ENCODE peak calls at places on chromosomes 7 and 10, in four cellular contexts. S, E, Y and T are unnamed samples.

GRCh38 chr7:132764762-132765161 is 188.5 kb upstream of the PLXNA4 start:
- DNase-seq in S (no peak), E (no peak), Y (no peak), T (no peak)

GRCh38 chr7:69670701-69671100 is 72.4 kb downstream of the AUTS2 start:
- DNase-seq in S (no peak), E (no peak), Y (no peak), T (no peak)

GRCh38 chr7:27150568-27151340 is 1.6 kb downstream of the HOXA3 start:
- DNase-seq in S (no peak), E (no peak), Y (peak), T (peak)

GRCh38 chr10:2936816-2937215 is 130.5 kb upstream of the PFKP start:
- DNase-seq in S (no peak), E (no peak), Y (no peak), T (no peak)

GRCh38 chr10:14009315-14010082 is 321.2 kb downstream of the FRMD4A start:
- DNase-seq in S (peak), E (no peak), Y (no peak), T (no peak)

GRCh38 chr10:128549192-128549591 is 423.0 kb upstream of the MKI67 start:
- DNase-seq in S (no peak), E (no peak), Y (no peak), T (no peak)

GRCh38 chr7:56003749-56004148 is 39.4 kb downstream of the NIPSNAP2 start:
- DNase-seq in S (no peak), E (no peak), Y (no peak), T (no peak)

GRCh38 chr7:84232653-84233052 is 38.1 kb upstream of the SEMA3A start:
- DNase-seq in S (no peak), E (no peak), Y (no peak), T (peak)

GRCh38 chr10:3803884-3804741 is 19.1 kb upstream of the KLF6 start:
- DNase-seq in S (no peak), E (no peak), Y (no peak), T (no peak)

GRCh38 chr10:133257489-133258065 is 19.1 kb downstream of the ADAM8 start:
- DNase-seq in S (no peak), E (no peak), Y (peak), T (peak)

GRCh38 chr7:40437498-40437897 is 302.7 kb downstream of the SUGCT start:
- DNase-seq in S (no peak), E (no peak), Y (no peak), T (no peak)

GRCh38 chr7:77830649-77831355 is 32.2 kb downstream of the PHTF2 start:
- DNase-seq in S (no peak), E (no peak), Y (no peak), T (no peak)

GRCh38 chr10:133098426-133099124 is 10.9 kb downstream of the ADGRA1 start:
- DNase-seq in S (no peak), E (no peak), Y (peak), T (peak)

GRCh38 chr10:17805440-17805839 is 3.7 kb upstream of the MRC1 start:
- DNase-seq in S (no peak), E (no peak), Y (no peak), T (no peak)

GRCh38 chr7:23471090-23471859 is 984 bp upstream of the IGF2BP3 start:
- DNase-seq in S (no peak), E (no peak), Y (peak), T (peak)

GRCh38 chr7:105046414-105046813 is 32.4 kb downstream of the KMT2E start:
- DNase-seq in S (no peak), E (no peak), Y (no peak), T (no peak)

GRCh38 chr7:2231992-2232765 is 566 bp downstream of the MAD1L1 start:
- DNase-seq in S (no peak), E (no peak), Y (peak), T (peak)

GRCh38 chr10:30758341-30758740 is 128.8 kb upstream of the LYZL2 start:
- DNase-seq in S (no peak), E (no peak), Y (no peak), T (no peak)

GRCh38 chr10:51886438-51887068 is 187.2 kb upstream of the CSTF2T start:
- DNase-seq in S (no peak), E (no peak), Y (no peak), T (no peak)

GRCh38 chr7:106108988-106109387 is 3.1 kb downstream of the SYPL1 start:
- DNase-seq in S (no peak), E (no peak), Y (no peak), T (no peak)

GRCh38 chr10:86017841-86018734 is 348.5 kb downstream of the GRID1 start:
- DNase-seq in S (peak), E (no peak), Y (no peak), T (no peak)

GRCh38 chr7:94149776-94150545 is 145.8 kb upstream of the BET1 start:
- DNase-seq in S (no peak), E (no peak), Y (no peak), T (no peak)

GRCh38 chr10:99938563-99938962 is 71.2 kb downstream of the DNMBP start:
- DNase-seq in S (peak), E (no peak), Y (no peak), T (no peak)

GRCh38 chr7:80593869-80594587 is 44.4 kb upstream of the CD36 start:
- DNase-seq in S (no peak), E (no peak), Y (no peak), T (no peak)

GRCh38 chr7:2876031-2876862 is 32.1 kb upstream of the GNA12 start:
- DNase-seq in S (no peak), E (no peak), Y (no peak), T (no peak)

GRCh38 chr7:137916564-137916963 is 69.8 kb upstream of the DGKI start:
- DNase-seq in S (no peak), E (no peak), Y (no peak), T (no peak)

GRCh38 chr10:71475243-71475871 is 78.6 kb downstream of the CDH23 start:
- DNase-seq in S (no peak), E (no peak), Y (peak), T (peak)

DNA sequence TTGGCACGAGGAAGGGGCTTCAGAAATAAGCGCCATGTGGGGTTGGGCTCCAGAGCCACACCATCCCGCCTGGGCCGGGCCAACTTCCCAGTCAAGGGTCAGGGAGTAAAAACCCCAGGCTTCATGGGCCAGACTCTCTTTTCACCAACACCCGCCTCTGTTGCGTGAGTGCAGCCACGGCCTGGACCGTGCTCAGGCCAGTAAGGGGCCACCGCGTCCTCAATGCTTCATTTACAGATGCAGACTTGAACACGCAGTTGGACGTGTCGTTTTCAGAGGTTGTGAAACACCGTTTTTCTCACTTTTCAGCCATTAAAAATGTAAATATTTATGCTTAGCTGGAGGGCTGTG is 161.0 kb downstream of the WDR37 start:
- DNase-seq in S (no peak), E (no peak), Y (no peak), T (no peak)
- TF ChIP-seq CREB1 in S (no peak), E (no peak), Y (no peak), T (no peak)

DNA sequence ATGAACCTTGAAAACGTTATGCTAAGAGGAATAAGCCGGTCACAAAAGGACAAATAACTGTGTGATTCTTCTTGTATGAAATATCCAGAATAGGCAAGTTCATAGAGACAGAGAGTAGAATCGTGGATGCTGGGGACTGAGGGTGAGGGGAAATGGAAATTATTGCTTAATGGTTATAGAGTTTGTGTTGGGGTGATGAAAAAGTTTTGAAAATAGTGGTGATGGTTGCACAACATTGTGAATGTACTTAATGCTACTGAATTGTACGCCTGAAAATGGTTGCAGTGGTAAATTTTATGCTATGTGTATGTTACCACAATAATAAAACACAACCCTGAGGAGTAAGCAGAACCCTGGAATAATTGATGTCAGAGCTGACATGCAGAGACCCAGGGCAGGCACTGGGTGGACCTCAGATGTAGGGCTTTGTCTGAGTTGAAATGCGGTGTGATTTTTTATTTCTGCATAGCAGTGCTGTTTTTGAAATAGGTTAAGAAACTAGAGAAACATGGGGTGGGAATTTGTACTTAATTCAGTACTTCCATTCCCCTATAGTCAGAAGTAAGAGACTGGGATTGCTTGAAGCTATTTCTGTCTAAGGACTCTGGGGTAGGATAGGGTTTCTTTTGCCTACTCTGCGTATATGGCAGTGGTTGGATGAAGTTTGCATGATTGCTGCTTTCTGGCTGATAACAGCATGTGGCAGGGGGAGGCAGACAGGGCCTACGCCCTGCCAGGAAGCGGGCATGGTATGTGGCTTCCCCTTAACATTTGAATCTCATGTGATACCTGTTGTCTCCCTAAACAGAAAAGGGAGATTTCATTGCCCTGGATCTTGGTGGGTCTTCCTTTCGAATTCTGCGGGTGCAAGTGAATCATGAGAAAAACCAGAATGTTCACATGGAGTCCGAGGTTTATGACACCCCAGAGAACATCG is 57.4 kb downstream of the TACR2 start:
- DNase-seq in S (no peak), E (no peak), Y (no peak), T (no peak)
- TF ChIP-seq CREB1 in S (no peak), E (no peak), Y (no peak), T (no peak)

GRCh38 chr7:12584940-12585339 is 14.4 kb downstream of the SCIN start:
- DNase-seq in S (peak), E (no peak), Y (no peak), T (no peak)
- TF ChIP-seq CREB1 in S (no peak), E (no peak), Y (no peak), T (no peak)

GRCh38 chr7:83005410-83005809 is 157.3 kb downstream of the PCLO start:
- DNase-seq in S (no peak), E (no peak), Y (no peak), T (peak)
- TF ChIP-seq CREB1 in S (no peak), E (no peak), Y (no peak), T (no peak)

DNA sequence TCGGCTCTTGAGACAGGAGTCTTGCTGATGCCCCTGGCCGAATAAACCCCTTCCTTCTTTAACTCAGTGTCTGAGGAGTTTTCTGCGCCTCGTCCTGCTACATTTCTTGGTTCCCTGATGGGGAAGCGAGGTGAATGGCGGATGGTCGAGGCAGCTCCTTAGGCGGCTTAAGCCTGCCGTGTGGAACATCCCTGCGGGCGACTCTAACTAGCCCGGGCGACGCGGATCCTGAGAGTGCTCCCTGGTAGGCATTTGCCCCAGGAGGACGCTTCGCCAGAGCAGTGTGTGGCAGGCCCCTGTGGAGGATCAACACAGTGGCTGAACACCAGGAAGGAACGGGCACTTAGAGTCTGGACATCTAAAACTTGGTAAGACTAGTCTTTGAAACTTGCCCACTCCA is 12.0 kb upstream of the EPHB4 start:
- DNase-seq in S (no peak), E (no peak), Y (no peak), T (no peak)
- TF ChIP-seq CREB1 in S (no peak), E (no peak), Y (no peak), T (no peak)

GRCh38 chr10:89392974-89393373 is 551 bp downstream of the IFIT1 start:
- DNase-seq in S (no peak), E (no peak), Y (no peak), T (no peak)
- TF ChIP-seq CREB1 in S (no peak), E (no peak), Y (no peak), T (no peak)